ENCODE peak calls at places on chromosomes 11 and 22, in six cellular contexts. R is GM12878, T is HepG2, F is GM12891, C is H1, J is K562. I is an unnamed sample.

GRCh38 chr11:12179019-12179418 is 68.6 kb downstream of the MICAL2 start:
- DNase-seq in C (no peak), T (no peak), F (no peak), R (no peak), J (no peak), I (no peak)

GRCh38 chr22:33883961-33884808 is 36.1 kb downstream of the LARGE1 start:
- DNase-seq in R (no peak), F (no peak), T (peak), C (no peak), J (no peak), I (no peak)

GRCh38 chr11:124072147-124072546 is 31.0 kb upstream of the OR10G7 start:
- DNase-seq in J (no peak), F (no peak), R (no peak), T (no peak), C (no peak), I (no peak)

GRCh38 chr11:2136209-2136951 is 2.8 kb downstream of the IGF2 start:
- DNase-seq in C (no peak), F (no peak), J (no peak), R (no peak), T (no peak), I (no peak)

GRCh38 chr11:84358034-84358433 is 1071.9 kb upstream of the CCDC90B start:
- DNase-seq in C (no peak), R (no peak), F (no peak), T (no peak), J (no peak), I (no peak)

GRCh38 chr22:30894371-30894740 is 74.2 kb downstream of the MORC2 start:
- DNase-seq in J (no peak), T (no peak), F (no peak), R (no peak), C (no peak), I (no peak)

GRCh38 chr11:72676874-72677341 is 2.7 kb upstream of the PDE2A start:
- DNase-seq in C (no peak), J (peak), T (peak), F (peak), R (no peak), I (peak)

GRCh38 chr11:18700375-18700774 is 1.8 kb downstream of the TMEM86A start:
- DNase-seq in T (no peak), R (no peak), C (no peak), F (no peak), J (no peak), I (no peak)

GRCh38 chr11:121648306-121648705 is 195.5 kb upstream of the SORL1-AS1 start:
- DNase-seq in R (no peak), T (no peak), F (no peak), C (no peak), J (no peak), I (no peak)

GRCh38 chr11:113148076-113148475 is 166.3 kb upstream of the TTC12 start:
- DNase-seq in C (no peak), F (no peak), T (no peak), R (no peak), J (no peak), I (no peak)

GRCh38 chr22:48305726-48306235 is 1521.9 kb downstream of the BRD1 start:
- DNase-seq in C (no peak), T (no peak), F (no peak), J (no peak), R (no peak), I (no peak)

GRCh38 chr11:122804161-122804560 is 34.1 kb upstream of the CRTAM start:
- DNase-seq in T (no peak), C (no peak), R (no peak), J (no peak), F (no peak), I (no peak)

GRCh38 chr11:65181569-65182257 is at the start of gene CAPN1:
- DNase-seq in F (peak), C (no peak), T (peak), R (peak), J (peak), I (peak)

GRCh38 chr22:50190182-50190951 is 4.7 kb downstream of the TRABD start:
- DNase-seq in F (peak), J (peak), T (no peak), R (peak), C (peak), I (peak)

GRCh38 chr11:81192516-81192915 is 1541.1 kb downstream of the FAM181B start:
- DNase-seq in T (no peak), C (no peak), J (no peak), R (no peak), F (no peak), I (no peak)
- TF ChIP-seq TAF1 in T (no peak), C (no peak), J (no peak), R (no peak), F (no peak), I (no peak)

DNA sequence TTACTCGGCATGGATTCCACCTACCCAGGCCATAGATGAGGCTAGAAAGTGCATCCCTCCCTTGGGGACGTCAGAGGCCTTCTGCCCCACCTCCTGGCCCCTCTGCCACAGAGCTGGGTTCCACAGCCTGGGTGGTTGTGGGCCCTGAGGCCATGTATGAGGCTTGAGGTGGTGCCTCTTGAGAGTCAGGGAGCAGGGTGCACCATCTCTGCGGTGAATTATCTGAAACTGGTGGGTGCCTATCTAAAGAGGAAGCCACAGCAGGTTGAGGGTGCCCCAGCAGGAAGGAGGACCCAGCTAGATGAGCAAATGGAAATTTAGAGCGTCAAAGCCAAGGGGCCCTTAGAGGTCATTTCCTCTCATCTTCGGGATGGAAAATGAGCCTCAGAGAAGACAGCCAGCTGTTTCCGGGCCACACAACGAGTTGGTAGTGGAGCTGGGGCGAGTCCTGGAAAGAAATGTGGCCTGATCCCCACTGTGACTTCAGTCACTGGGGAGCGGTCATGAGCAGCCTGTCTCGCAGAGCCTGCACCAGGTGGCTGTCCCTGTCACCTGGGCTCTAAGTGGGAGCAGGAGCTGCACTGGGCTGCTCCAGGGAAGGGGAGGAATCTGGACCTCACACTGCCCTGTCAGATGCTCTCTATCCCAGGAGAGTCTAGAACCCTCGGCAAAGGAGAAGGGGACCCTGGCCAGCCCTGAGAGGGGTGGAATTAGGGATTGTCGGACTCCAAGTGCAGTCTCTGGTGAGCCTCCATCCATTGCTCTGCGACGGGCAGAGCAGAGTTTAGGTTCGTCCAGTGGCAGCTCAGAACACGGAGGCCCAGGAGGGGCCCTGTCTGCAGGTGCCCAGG is 7.3 kb downstream of the ADORA2A start:
- DNase-seq in J (no peak), R (peak), F (peak), C (no peak), T (no peak), I (peak)
- TF ChIP-seq POLR2AphosphoS5 in J (no peak), R (peak), F (no peak), C (no peak), T (no peak), I (no peak)

GRCh38 chr11:61963282-61964057 is 4.0 kb downstream of the FTH1 start:
- DNase-seq in F (no peak), T (no peak), J (no peak), C (no peak), R (peak), I (no peak)

GRCh38 chr11:61961570-61962212 is 5.7 kb downstream of the FTH1 start:
- DNase-seq in J (peak), T (peak), C (no peak), R (no peak), F (no peak), I (no peak)

GRCh38 chr11:61964941-61965282 is 2.5 kb downstream of the FTH1 start:
- DNase-seq in R (no peak), T (no peak), C (no peak), J (no peak), F (no peak), I (no peak)

GRCh38 chr11:61962213-61963015 is 5.0 kb downstream of the FTH1 start:
- DNase-seq in C (no peak), J (no peak), T (no peak), R (no peak), F (no peak), I (no peak)

GRCh38 chr11:61963016-61963281 is 4.5 kb downstream of the FTH1 start:
- DNase-seq in F (no peak), T (no peak), J (peak), C (no peak), R (no peak), I (no peak)
- TF ChIP-seq POLR2A in F (no peak), T (no peak), J (no peak), C (peak), R (peak), I (no peak)

DNA sequence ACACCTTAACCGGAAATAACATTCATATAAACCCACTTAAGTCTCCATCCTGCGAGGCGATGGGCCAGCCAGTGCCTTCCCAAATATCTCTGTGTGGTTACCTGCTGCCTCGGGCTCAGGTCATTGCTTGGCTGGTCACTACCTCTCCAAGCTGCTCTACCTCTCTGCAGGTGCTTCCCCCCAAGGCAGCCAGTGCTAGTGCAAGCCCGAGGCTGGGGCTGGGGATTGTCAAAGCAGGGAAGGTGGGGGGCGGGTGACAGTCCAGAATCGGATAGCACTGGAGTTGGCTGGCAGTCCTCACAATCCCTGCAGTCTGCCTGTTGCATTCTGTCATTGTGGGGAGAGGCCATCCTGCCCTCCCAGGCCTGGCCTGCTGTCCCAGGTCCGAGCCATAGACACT is 11.1 kb downstream of the MCHR1 start:
- DNase-seq in T (no peak), R (no peak), J (no peak), C (no peak), F (no peak), I (no peak)
- TF ChIP-seq TAF1 in T (no peak), R (no peak), J (no peak), C (no peak), F (no peak), I (no peak)

GRCh38 chr11:38100836-38101235 is 1502.8 kb upstream of the RAG2 start:
- DNase-seq in C (no peak), T (no peak), J (no peak), F (no peak), R (no peak), I (no peak)
- TF ChIP-seq POLR2AphosphoS5 in C (no peak), T (no peak), J (no peak), F (no peak), R (no peak), I (no peak)

GRCh38 chr22:21982338-21982965 is at the start of gene TOP3B:
- DNase-seq in R (peak), C (no peak), T (peak), F (peak), J (peak), I (peak)
- TF ChIP-seq POLR2A in R (peak), C (peak), T (peak), F (peak), J (no peak), I (peak)

GRCh38 chr11:45662665-45663485 is 2.5 kb downstream of the CHST1 start:
- DNase-seq in J (peak), C (no peak), F (no peak), T (peak), R (no peak), I (no peak)
- TF ChIP-seq TAF1 in J (no peak), C (no peak), F (no peak), T (no peak), R (no peak), I (no peak)

GRCh38 chr11:117313828-117314768 is 2.0 kb downstream of the BACE1 start:
- DNase-seq in F (no peak), T (no peak), C (no peak), R (no peak), J (no peak), I (no peak)

GRCh38 chr11:117314840-117315239 is 1.2 kb downstream of the BACE1 start:
- DNase-seq in J (no peak), R (no peak), T (no peak), F (no peak), C (no peak), I (no peak)

GRCh38 chr11:117305145-117305544 is 10.9 kb downstream of the BACE1 start:
- DNase-seq in T (no peak), R (no peak), F (no peak), C (no peak), J (no peak), I (no peak)

GRCh38 chr11:117313103-117313502 is 3.0 kb downstream of the BACE1 start:
- DNase-seq in T (no peak), R (no peak), F (no peak), C (no peak), J (no peak), I (no peak)

GRCh38 chr11:117309310-117309709 is 6.7 kb downstream of the BACE1 start:
- DNase-seq in R (no peak), F (no peak), C (no peak), J (no peak), T (no peak), I (no peak)
- TF ChIP-seq POLR2AphosphoS5 in R (no peak), F (no peak), C (no peak), J (no peak), T (no peak), I (no peak)